ENCODE peak calls at places on chromosomes 13 and 19, in seven cellular contexts. A, Q, Y, N, D, C and U are unnamed samples.

GRCh38 chr19:44723952-44724319 is 24.6 kb upstream of the BCL3 start:
- DNase-seq in A (peak), Q (peak), Y (peak), N (peak), D (peak), C (peak), U (peak)

GRCh38 chr13:75771818-75772217 is 135.7 kb downstream of the LMO7 start:
- DNase-seq in A (no peak), Q (no peak), Y (no peak), N (no peak), D (no peak), C (peak), U (no peak)

GRCh38 chr19:40831502-40832430 is 18.5 kb downstream of the CYP2A6 start:
- DNase-seq in A (no peak), Q (no peak), Y (peak), N (peak), D (no peak), C (peak), U (peak)

GRCh38 chr19:51948979-51949378 is 21.7 kb downstream of the ZNF613 start:
- DNase-seq in A (no peak), Q (no peak), Y (no peak), N (no peak), D (no peak), C (peak), U (no peak)

GRCh38 chr13:84870190-84870589 is 929.0 kb downstream of the SLITRK6 start:
- DNase-seq in A (no peak), Q (no peak), Y (peak), N (no peak), D (no peak), C (no peak), U (no peak)

GRCh38 chr13:112716841-112717520 is 27.1 kb downstream of the ATP11A start:
- DNase-seq in A (no peak), Q (no peak), Y (no peak), N (no peak), D (no peak), C (no peak), U (no peak)

GRCh38 chr19:1997353-1998233 is 17.9 kb downstream of the BTBD2 start:
- DNase-seq in A (no peak), Q (no peak), Y (no peak), N (no peak), D (no peak), C (no peak), U (no peak)

GRCh38 chr13:62119739-62120700 is 704.4 kb upstream of the PCDH20 start:
- DNase-seq in A (no peak), Q (no peak), Y (no peak), N (no peak), D (no peak), C (peak), U (no peak)

GRCh38 chr19:30665449-30665848 is 293.3 kb downstream of the ZNF536 start:
- DNase-seq in A (peak), Q (no peak), Y (no peak), N (no peak), D (peak), C (no peak), U (no peak)

GRCh38 chr19:38037151-38037611 is 130.2 kb downstream of the SIPA1L3 start:
- DNase-seq in A (no peak), Q (no peak), Y (no peak), N (no peak), D (peak), C (no peak), U (no peak)

GRCh38 chr13:80946008-80946802 is 605.3 kb upstream of the SPRY2 start:
- DNase-seq in A (no peak), Q (no peak), Y (no peak), N (no peak), D (no peak), C (no peak), U (no peak)

GRCh38 chr19:56837492-56837891 is 3.0 kb downstream of the PEG3 start:
- DNase-seq in A (no peak), Q (no peak), Y (peak), N (peak), D (peak), C (peak), U (no peak)

GRCh38 chr13:110361365-110361911 is 54.4 kb downstream of the COL4A2 start:
- DNase-seq in A (peak), Q (no peak), Y (no peak), N (peak), D (no peak), C (peak), U (no peak)

GRCh38 chr19:46542428-46543230 is 47.0 kb upstream of the PNMA8B start:
- DNase-seq in A (peak), Q (peak), Y (peak), N (peak), D (peak), C (peak), U (peak)

GRCh38 chr13:104198811-104199210 is 1132.6 kb upstream of the SLC10A2 start:
- DNase-seq in A (no peak), Q (no peak), Y (no peak), N (no peak), D (no peak), C (no peak), U (no peak)

DNA sequence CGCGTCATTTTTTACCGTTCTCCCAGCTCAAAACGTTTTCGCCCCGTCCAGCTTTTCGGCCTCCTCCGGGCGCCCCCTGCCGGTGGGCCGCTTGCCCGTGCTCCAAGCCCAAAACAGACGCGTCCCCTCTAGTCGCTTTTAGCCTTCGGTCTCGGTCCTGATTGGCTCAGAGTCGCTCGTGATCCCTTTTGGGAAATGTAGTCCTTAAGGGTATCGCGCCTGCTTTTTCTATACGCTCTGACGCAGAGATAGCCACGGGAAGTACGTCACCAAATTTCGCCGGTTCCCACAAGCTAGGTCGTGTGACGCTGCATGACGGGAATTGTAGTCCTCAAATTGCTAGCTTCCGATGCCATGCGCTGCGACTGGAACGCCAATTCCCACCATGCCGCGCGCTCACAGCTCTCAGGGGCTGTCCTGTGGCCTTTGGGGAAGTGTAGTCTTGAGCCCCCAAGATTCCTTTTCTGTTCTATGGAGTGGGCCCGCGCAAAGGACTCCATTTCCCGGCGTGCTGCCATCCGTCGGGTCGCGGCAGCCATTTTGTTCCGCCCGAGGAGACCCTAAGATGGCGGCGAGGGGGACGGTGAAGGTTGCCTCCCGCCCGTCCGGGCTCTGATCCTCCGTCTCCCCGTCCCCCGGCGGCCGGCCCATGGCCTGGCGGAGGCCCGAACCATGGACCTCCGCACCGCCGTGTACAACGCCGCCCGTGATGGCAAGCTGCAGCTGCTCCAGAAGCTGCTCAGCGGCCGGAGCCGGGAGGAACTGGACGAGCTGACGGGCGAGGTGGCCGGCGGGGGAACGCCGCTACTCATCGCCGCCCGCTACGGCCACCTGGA is at the start of gene FEM1A:
- DNase-seq in A (peak), Q (peak), Y (peak), N (peak), D (peak), C (peak), U (peak)
- TF ChIP-seq CTCF in A (peak), Q (peak), Y (peak), N (peak), D (peak), C (peak), U (peak)

DNA sequence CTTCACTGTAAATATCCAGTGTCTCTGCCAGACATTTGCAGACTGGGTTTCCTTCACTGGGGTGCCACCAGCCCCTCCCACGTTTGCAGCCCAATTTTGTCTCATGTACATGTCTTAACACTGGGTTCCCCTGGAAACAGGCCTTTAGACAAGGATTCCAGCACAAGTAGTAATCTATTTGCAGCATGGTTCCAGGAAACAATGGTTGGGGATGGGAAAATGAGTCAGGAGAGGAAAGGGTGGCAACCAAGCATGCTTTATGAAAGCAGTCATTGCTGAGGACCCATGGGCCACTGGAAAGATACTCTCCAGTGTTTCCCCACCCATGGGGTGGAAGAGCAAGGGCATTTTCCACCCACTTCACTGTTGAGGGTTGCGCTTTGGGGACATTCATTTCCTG is 53.6 kb upstream of the FARP1 start:
- DNase-seq in A (no peak), Q (no peak), Y (no peak), N (no peak), D (no peak), C (no peak), U (no peak)
- TF ChIP-seq CTCF in A (no peak), Q (no peak), Y (no peak), N (no peak), D (no peak), C (no peak), U (no peak)

GRCh38 chr13:21673592-21674270 is 2.9 kb downstream of the FGF9 start:
- DNase-seq in A (no peak), Q (peak), Y (no peak), N (peak), D (peak), C (peak), U (peak)

GRCh38 chr13:21676611-21677021 is 5.7 kb downstream of the FGF9 start:
- DNase-seq in A (no peak), Q (peak), Y (no peak), N (peak), D (peak), C (no peak), U (no peak)

GRCh38 chr13:21672811-21673591 is 2.1 kb downstream of the FGF9 start:
- DNase-seq in A (no peak), Q (peak), Y (no peak), N (no peak), D (no peak), C (no peak), U (no peak)

GRCh38 chr13:21675095-21676007 is 4.5 kb downstream of the FGF9 start:
- DNase-seq in A (no peak), Q (peak), Y (no peak), N (peak), D (peak), C (no peak), U (peak)

GRCh38 chr13:21674271-21675009 is 3.6 kb downstream of the FGF9 start:
- DNase-seq in A (no peak), Q (peak), Y (no peak), N (peak), D (no peak), C (no peak), U (no peak)
- TF ChIP-seq CTCF in A (no peak), Q (no peak), Y (no peak), N (no peak), D (no peak), C (no peak), U (no peak)

GRCh38 chr13:36819064-36819810 is at the start of gene RFXAP:
- DNase-seq in A (peak), Q (peak), Y (peak), N (peak), D (peak), C (peak), U (peak)
- TF ChIP-seq CTCF in A (no peak), Q (no peak), Y (no peak), N (peak), D (peak), C (no peak), U (no peak)